ENCODE peak calls at places on chromosomes 4 and X, in four cellular contexts. N, B, G and W are unnamed samples.

GRCh38 chrX:150887906-150888465 is 10.5 kb downstream of the CD99L2 start:
- DNase-seq in N (no peak), G (no peak), B (no peak), W (no peak)

GRCh38 chrX:20060961-20061868 is 55.5 kb downstream of the MAP7D2 start:
- DNase-seq in G (no peak), N (no peak), B (no peak), W (no peak)

GRCh38 chrX:9482837-9483236 is 18.0 kb downstream of the TBL1X start:
- DNase-seq in G (no peak), B (no peak), N (no peak), W (no peak)

GRCh38 chr4:99352602-99353580 is at the start of gene ADH1C:
- DNase-seq in B (no peak), N (no peak), G (no peak), W (no peak)

GRCh38 chrX:11100281-11101035 is 10.7 kb upstream of the HCCS start:
- DNase-seq in N (peak; percentile 59), G (no peak), B (peak; percentile 36), W (no peak)

GRCh38 chr4:1295405-1296055 is 5.8 kb downstream of the MAEA start:
- DNase-seq in B (no peak), N (no peak), G (no peak), W (peak; percentile 75)

GRCh38 chr4:154349829-154350228 is 141.8 kb downstream of the DCHS2 start:
- DNase-seq in N (peak; percentile 50), G (no peak), B (peak; percentile 4), W (no peak)

GRCh38 chrX:25442501-25442900 is 426.7 kb upstream of the ARX start:
- DNase-seq in B (no peak), G (no peak), N (peak; percentile 15), W (no peak)

GRCh38 chr4:139734875-139735380 is 69.3 kb downstream of the MGST2 start:
- DNase-seq in B (no peak), N (peak; percentile 95), G (peak; percentile 96), W (peak; percentile 95)

GRCh38 chr4:163048447-163048846 is 118.2 kb downstream of the NAF1 start:
- DNase-seq in B (peak; percentile 31), G (no peak), N (peak; percentile 47), W (no peak)

GRCh38 chr4:39435875-39436563 is 22.7 kb downstream of the RPL9 start:
- DNase-seq in B (no peak), N (no peak), G (no peak), W (no peak)
- TF ChIP-seq CTCF in B (peak; percentile 31), N (peak; percentile 48), G (no peak), W (peak; percentile 43)

GRCh38 chr4:21410372-21410771 is 538.2 kb downstream of the KCNIP4 start:
- DNase-seq in N (no peak), G (no peak), B (no peak), W (no peak)
- TF ChIP-seq CTCF in N (no peak), G (no peak), B (no peak), W (no peak)

GRCh38 chr4:22762548-22762947 is 69.8 kb downstream of the GBA3 start:
- DNase-seq in G (no peak), B (no peak), N (peak; percentile 12), W (no peak)
- TF ChIP-seq CTCF in G (no peak), B (no peak), N (no peak), W (no peak)

GRCh38 chr4:136320471-136320813 is 1211.9 kb downstream of the PCDH18 start:
- DNase-seq in G (no peak), B (no peak), N (no peak), W (no peak)
- TF ChIP-seq CTCF in G (no peak), B (no peak), N (no peak), W (no peak)

DNA sequence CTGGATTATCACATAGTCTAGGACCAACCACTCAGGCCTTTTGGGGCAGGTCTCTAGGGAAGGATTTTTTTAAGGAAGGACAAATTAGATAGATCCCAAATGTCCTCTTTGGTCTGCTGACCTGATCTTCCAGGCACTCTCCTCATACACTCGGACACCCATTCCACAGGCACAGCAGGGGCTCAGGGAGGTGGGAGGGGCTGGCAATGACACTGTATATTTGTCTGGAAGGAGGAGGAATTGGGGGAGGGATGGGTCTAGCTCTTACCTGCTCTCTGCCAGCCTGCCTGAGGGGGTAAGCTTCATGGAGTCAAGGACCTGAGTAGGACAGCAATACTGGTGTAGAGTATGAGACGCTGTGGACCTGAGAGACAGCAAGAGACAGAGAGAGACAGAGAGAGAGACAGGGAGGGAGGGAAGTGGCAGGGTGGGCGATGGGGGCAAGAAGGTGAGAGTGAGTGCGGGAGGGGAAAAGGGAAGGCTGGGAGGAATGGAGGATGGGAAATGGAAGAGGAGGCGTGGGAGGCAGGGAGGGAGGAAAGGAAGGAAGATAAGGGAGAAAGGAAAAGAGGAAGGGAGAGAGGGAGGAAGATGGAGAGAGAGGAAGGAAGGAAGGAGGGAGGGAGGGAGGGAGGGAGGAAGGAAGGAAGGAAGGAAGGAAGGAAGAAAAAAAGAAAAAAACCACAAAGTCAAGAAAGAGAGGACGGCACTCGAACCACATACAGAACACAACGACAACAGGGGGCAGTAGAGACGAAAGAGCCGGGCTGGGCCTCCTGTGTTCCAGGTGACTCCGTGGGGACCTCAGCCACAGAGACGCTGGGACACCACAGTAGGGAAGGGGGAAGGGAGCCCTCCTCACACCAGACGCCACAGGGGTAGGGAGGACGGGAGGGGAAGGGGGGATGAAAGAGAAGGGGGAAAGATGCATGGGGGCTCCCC is 1.8 kb downstream of the IQSEC2 start:
- DNase-seq in B (no peak), G (no peak), N (no peak), W (no peak)
- TF ChIP-seq CTCF in B (peak; percentile 39), G (no peak), N (peak; percentile 10), W (no peak)

GRCh38 chr4:70177117-70177516 is 18.4 kb upstream of the ODAM start:
- DNase-seq in G (no peak), N (no peak), B (no peak), W (no peak)
- TF ChIP-seq CTCF in G (no peak), N (no peak), B (no peak), W (no peak)

GRCh38 chr4:123984881-123985280 is 588.3 kb downstream of the SPRY1 start:
- DNase-seq in G (no peak), B (no peak), N (no peak), W (no peak)

GRCh38 chr4:123990310-123990709 is 593.7 kb downstream of the SPRY1 start:
- DNase-seq in N (no peak), G (no peak), B (no peak), W (no peak)

GRCh38 chr4:123980736-123981285 is 584.2 kb downstream of the SPRY1 start:
- DNase-seq in N (no peak), G (no peak), B (no peak), W (no peak)

GRCh38 chr4:123987408-123987807 is 590.8 kb downstream of the SPRY1 start:
- DNase-seq in G (no peak), N (no peak), B (no peak), W (no peak)

DNA sequence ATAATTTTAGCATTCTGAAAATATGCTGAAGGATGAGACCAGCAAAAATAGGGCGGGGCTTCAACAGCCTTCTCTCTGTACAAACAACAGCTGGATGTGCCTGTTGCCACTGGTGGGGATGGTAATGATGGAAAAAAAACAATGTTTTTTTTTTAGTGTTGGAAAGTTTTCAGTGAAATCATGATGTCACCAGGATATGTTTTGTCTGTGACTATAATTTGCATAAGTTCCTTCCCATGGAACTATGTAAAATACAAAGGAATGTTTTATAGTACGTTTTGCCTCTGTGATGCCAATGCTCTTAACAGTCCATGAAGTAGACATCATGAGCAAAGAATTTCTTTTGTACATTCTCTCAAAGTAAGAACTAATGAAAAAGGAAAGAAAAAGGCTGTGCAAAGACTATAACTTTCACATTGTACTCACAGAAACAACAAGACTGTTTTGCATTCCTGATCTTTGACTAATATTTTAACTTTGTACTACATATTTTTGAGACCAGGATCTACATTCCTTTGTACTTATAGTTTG is 589.7 kb downstream of the SPRY1 start:
- DNase-seq in N (no peak), B (no peak), G (no peak), W (no peak)
- TF ChIP-seq CTCF in N (no peak), B (no peak), G (no peak), W (no peak)

GRCh38 chrX:41516995-41517660 is 70.0 kb downstream of the NYX start:
- DNase-seq in N (peak; percentile 16), B (no peak), G (no peak), W (no peak)

GRCh38 chrX:41518127-41518840 is 71.1 kb downstream of the NYX start:
- DNase-seq in B (no peak), N (no peak), G (no peak), W (no peak)

GRCh38 chrX:41515376-41515775 is 68.2 kb downstream of the NYX start:
- DNase-seq in G (no peak), B (no peak), N (no peak), W (no peak)

GRCh38 chrX:41522071-41522470 is 74.9 kb downstream of the NYX start:
- DNase-seq in G (no peak), B (no peak), N (no peak), W (no peak)

DNA sequence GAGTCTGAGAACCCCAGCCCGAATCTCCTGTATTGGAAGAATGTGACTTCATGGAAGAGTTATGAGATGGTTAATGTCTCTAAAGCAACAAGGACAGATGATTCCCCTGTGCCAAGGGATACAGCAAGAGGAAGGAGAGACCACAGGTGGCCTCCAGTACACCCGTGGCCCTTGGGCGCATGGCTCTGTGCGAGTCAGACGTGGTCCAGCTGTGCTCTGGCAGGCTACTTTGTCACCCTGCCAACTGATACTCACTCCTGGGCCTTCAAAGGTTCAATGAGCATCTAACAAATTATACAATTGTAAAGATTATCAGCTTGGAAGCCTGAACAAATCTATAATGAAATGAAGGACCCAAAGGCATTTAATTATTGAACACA is 71.7 kb downstream of the NYX start:
- DNase-seq in N (no peak), B (no peak), G (no peak), W (no peak)
- TF ChIP-seq CTCF in N (no peak), B (no peak), G (no peak), W (no peak)

GRCh38 chr4:48681856-48682255 is 98.2 kb downstream of the FRYL start:
- DNase-seq in G (no peak), N (no peak), B (no peak), W (no peak)
- TF ChIP-seq CTCF in G (peak; percentile 43), N (peak; percentile 17), B (peak; percentile 21), W (peak; percentile 50)